ENCODE peak calls at places on chromosomes 7 and 10, in nine cellular contexts. One of them, this sample, is unnamed.

GRCh38 chr7:73350311-73351068 is 22.5 kb downstream of the FKBP6 start:
- DNase-seq in cardiac septum: no peak
- DNase-seq in GM04504: no peak
- DNase-seq in activated T-helper 1 cell treated with Interleukin-2 at 50 U/mL for 16 hours: no peak
- DNase-seq in Kasumi-1: no peak
- DNase-seq in stimulated activated CD8-positive, alpha-beta memory T cell treated with anti-CD3 and anti-CD28 coated beads, Interleukin-15, amount 100 ng/mL, for 24 hours: no peak
- DNase-seq in stimulated activated CD4-positive, alpha-beta T cell treated with anti-CD3 and anti-CD28 coated beads, Interleukin-4, amount 100 ng/mL, for 48 hours: no peak
- DNase-seq in C1 segment of cervical spinal cord: no peak
- DNase-seq in NCI-H748 treated with DMSO at 0.1 percent for 48 hours: no peak
- DNase-seq in this sample: no peak

GRCh38 chr7:100483728-100484635 is at the start of gene NYAP1:
- DNase-seq in stimulated activated CD8-positive, alpha-beta memory T cell treated with anti-CD3 and anti-CD28 coated beads, Interleukin-15, amount 100 ng/mL, for 24 hours: no peak
- DNase-seq in GM04504: no peak
- DNase-seq in C1 segment of cervical spinal cord: peak; percentile 37
- DNase-seq in activated T-helper 1 cell treated with Interleukin-2 at 50 U/mL for 16 hours: peak; percentile 39
- DNase-seq in cardiac septum: no peak
- DNase-seq in NCI-H748 treated with DMSO at 0.1 percent for 48 hours: peak; percentile 42
- DNase-seq in Kasumi-1: peak; percentile 22
- DNase-seq in stimulated activated CD4-positive, alpha-beta T cell treated with anti-CD3 and anti-CD28 coated beads, Interleukin-4, amount 100 ng/mL, for 48 hours: no peak
- DNase-seq in this sample: peak; percentile 64

GRCh38 chr10:77441541-77442175 is 195.9 kb downstream of the KCNMA1 start:
- DNase-seq in GM04504: no peak
- DNase-seq in cardiac septum: no peak
- DNase-seq in activated T-helper 1 cell treated with Interleukin-2 at 50 U/mL for 16 hours: no peak
- DNase-seq in stimulated activated CD4-positive, alpha-beta T cell treated with anti-CD3 and anti-CD28 coated beads, Interleukin-4, amount 100 ng/mL, for 48 hours: no peak
- DNase-seq in stimulated activated CD8-positive, alpha-beta memory T cell treated with anti-CD3 and anti-CD28 coated beads, Interleukin-15, amount 100 ng/mL, for 24 hours: no peak
- DNase-seq in NCI-H748 treated with DMSO at 0.1 percent for 48 hours: no peak
- DNase-seq in C1 segment of cervical spinal cord: no peak
- DNase-seq in Kasumi-1: no peak
- DNase-seq in this sample: no peak

GRCh38 chr10:104123397-104123796 is 1.4 kb downstream of the SFR1 start:
- DNase-seq in GM04504: no peak
- DNase-seq in cardiac septum: no peak
- DNase-seq in Kasumi-1: peak; percentile 72
- DNase-seq in activated T-helper 1 cell treated with Interleukin-2 at 50 U/mL for 16 hours: no peak
- DNase-seq in C1 segment of cervical spinal cord: no peak
- DNase-seq in stimulated activated CD8-positive, alpha-beta memory T cell treated with anti-CD3 and anti-CD28 coated beads, Interleukin-15, amount 100 ng/mL, for 24 hours: no peak
- DNase-seq in NCI-H748 treated with DMSO at 0.1 percent for 48 hours: peak; percentile 0
- DNase-seq in stimulated activated CD4-positive, alpha-beta T cell treated with anti-CD3 and anti-CD28 coated beads, Interleukin-4, amount 100 ng/mL, for 48 hours: no peak
- DNase-seq in this sample: no peak

GRCh38 chr7:1060315-1061080 is 16.2 kb downstream of the GPR146 start:
- DNase-seq in activated T-helper 1 cell treated with Interleukin-2 at 50 U/mL for 16 hours: no peak
- DNase-seq in cardiac septum: no peak
- DNase-seq in stimulated activated CD8-positive, alpha-beta memory T cell treated with anti-CD3 and anti-CD28 coated beads, Interleukin-15, amount 100 ng/mL, for 24 hours: no peak
- DNase-seq in NCI-H748 treated with DMSO at 0.1 percent for 48 hours: no peak
- DNase-seq in GM04504: no peak
- DNase-seq in Kasumi-1: no peak
- DNase-seq in stimulated activated CD4-positive, alpha-beta T cell treated with anti-CD3 and anti-CD28 coated beads, Interleukin-4, amount 100 ng/mL, for 48 hours: no peak
- DNase-seq in C1 segment of cervical spinal cord: no peak
- DNase-seq in this sample: no peak

GRCh38 chr7:2043316-2044039 is 189.3 kb downstream of the MAD1L1 start:
- DNase-seq in stimulated activated CD4-positive, alpha-beta T cell treated with anti-CD3 and anti-CD28 coated beads, Interleukin-4, amount 100 ng/mL, for 48 hours: no peak
- DNase-seq in GM04504: no peak
- DNase-seq in activated T-helper 1 cell treated with Interleukin-2 at 50 U/mL for 16 hours: no peak
- DNase-seq in stimulated activated CD8-positive, alpha-beta memory T cell treated with anti-CD3 and anti-CD28 coated beads, Interleukin-15, amount 100 ng/mL, for 24 hours: no peak
- DNase-seq in cardiac septum: no peak
- DNase-seq in Kasumi-1: no peak
- DNase-seq in NCI-H748 treated with DMSO at 0.1 percent for 48 hours: no peak
- DNase-seq in C1 segment of cervical spinal cord: no peak
- DNase-seq in this sample: no peak

GRCh38 chr10:34789993-34790506 is 25.0 kb downstream of the PARD3 start:
- DNase-seq in NCI-H748 treated with DMSO at 0.1 percent for 48 hours: peak; percentile 49
- DNase-seq in stimulated activated CD8-positive, alpha-beta memory T cell treated with anti-CD3 and anti-CD28 coated beads, Interleukin-15, amount 100 ng/mL, for 24 hours: no peak
- DNase-seq in cardiac septum: no peak
- DNase-seq in C1 segment of cervical spinal cord: no peak
- DNase-seq in GM04504: no peak
- DNase-seq in activated T-helper 1 cell treated with Interleukin-2 at 50 U/mL for 16 hours: no peak
- DNase-seq in Kasumi-1: no peak
- DNase-seq in stimulated activated CD4-positive, alpha-beta T cell treated with anti-CD3 and anti-CD28 coated beads, Interleukin-4, amount 100 ng/mL, for 48 hours: no peak
- DNase-seq in this sample: no peak

GRCh38 chr7:55148571-55148970 is 129.8 kb downstream of the EGFR start:
- DNase-seq in cardiac septum: no peak
- DNase-seq in NCI-H748 treated with DMSO at 0.1 percent for 48 hours: no peak
- DNase-seq in Kasumi-1: no peak
- DNase-seq in C1 segment of cervical spinal cord: no peak
- DNase-seq in activated T-helper 1 cell treated with Interleukin-2 at 50 U/mL for 16 hours: no peak
- DNase-seq in stimulated activated CD8-positive, alpha-beta memory T cell treated with anti-CD3 and anti-CD28 coated beads, Interleukin-15, amount 100 ng/mL, for 24 hours: no peak
- DNase-seq in stimulated activated CD4-positive, alpha-beta T cell treated with anti-CD3 and anti-CD28 coated beads, Interleukin-4, amount 100 ng/mL, for 48 hours: no peak
- DNase-seq in GM04504: no peak
- DNase-seq in this sample: no peak

GRCh38 chr7:27442446-27442845 is 199.8 kb downstream of the EVX1 start:
- DNase-seq in C1 segment of cervical spinal cord: no peak
- DNase-seq in stimulated activated CD4-positive, alpha-beta T cell treated with anti-CD3 and anti-CD28 coated beads, Interleukin-4, amount 100 ng/mL, for 48 hours: no peak
- DNase-seq in cardiac septum: no peak
- DNase-seq in stimulated activated CD8-positive, alpha-beta memory T cell treated with anti-CD3 and anti-CD28 coated beads, Interleukin-15, amount 100 ng/mL, for 24 hours: no peak
- DNase-seq in GM04504: peak; percentile 28
- DNase-seq in Kasumi-1: no peak
- DNase-seq in activated T-helper 1 cell treated with Interleukin-2 at 50 U/mL for 16 hours: no peak
- DNase-seq in NCI-H748 treated with DMSO at 0.1 percent for 48 hours: no peak
- DNase-seq in this sample: no peak

GRCh38 chr7:20651960-20652544 is 36.6 kb downstream of the ABCB5 start:
- DNase-seq in activated T-helper 1 cell treated with Interleukin-2 at 50 U/mL for 16 hours: no peak
- DNase-seq in GM04504: peak; percentile 6
- DNase-seq in NCI-H748 treated with DMSO at 0.1 percent for 48 hours: no peak
- DNase-seq in stimulated activated CD8-positive, alpha-beta memory T cell treated with anti-CD3 and anti-CD28 coated beads, Interleukin-15, amount 100 ng/mL, for 24 hours: no peak
- DNase-seq in cardiac septum: no peak
- DNase-seq in Kasumi-1: peak; percentile 15
- DNase-seq in C1 segment of cervical spinal cord: no peak
- DNase-seq in stimulated activated CD4-positive, alpha-beta T cell treated with anti-CD3 and anti-CD28 coated beads, Interleukin-4, amount 100 ng/mL, for 48 hours: no peak
- DNase-seq in this sample: no peak

GRCh38 chr10:33819206-33819605 is 484.7 kb upstream of the NRP1 start:
- DNase-seq in stimulated activated CD4-positive, alpha-beta T cell treated with anti-CD3 and anti-CD28 coated beads, Interleukin-4, amount 100 ng/mL, for 48 hours: no peak
- DNase-seq in stimulated activated CD8-positive, alpha-beta memory T cell treated with anti-CD3 and anti-CD28 coated beads, Interleukin-15, amount 100 ng/mL, for 24 hours: no peak
- DNase-seq in activated T-helper 1 cell treated with Interleukin-2 at 50 U/mL for 16 hours: no peak
- DNase-seq in GM04504: peak; percentile 50
- DNase-seq in Kasumi-1: peak; percentile 39
- DNase-seq in C1 segment of cervical spinal cord: no peak
- DNase-seq in NCI-H748 treated with DMSO at 0.1 percent for 48 hours: no peak
- DNase-seq in cardiac septum: no peak
- DNase-seq in this sample: no peak

GRCh38 chr10:32190890-32191491 is 134.8 kb upstream of the KIF5B start:
- DNase-seq in stimulated activated CD8-positive, alpha-beta memory T cell treated with anti-CD3 and anti-CD28 coated beads, Interleukin-15, amount 100 ng/mL, for 24 hours: no peak
- DNase-seq in GM04504: no peak
- DNase-seq in Kasumi-1: peak; percentile 95
- DNase-seq in activated T-helper 1 cell treated with Interleukin-2 at 50 U/mL for 16 hours: no peak
- DNase-seq in NCI-H748 treated with DMSO at 0.1 percent for 48 hours: no peak
- DNase-seq in stimulated activated CD4-positive, alpha-beta T cell treated with anti-CD3 and anti-CD28 coated beads, Interleukin-4, amount 100 ng/mL, for 48 hours: no peak
- DNase-seq in cardiac septum: no peak
- DNase-seq in C1 segment of cervical spinal cord: no peak
- DNase-seq in this sample: no peak

GRCh38 chr10:130621231-130621775 is 485.1 kb downstream of the GLRX3 start:
- DNase-seq in NCI-H748 treated with DMSO at 0.1 percent for 48 hours: no peak
- DNase-seq in stimulated activated CD4-positive, alpha-beta T cell treated with anti-CD3 and anti-CD28 coated beads, Interleukin-4, amount 100 ng/mL, for 48 hours: no peak
- DNase-seq in activated T-helper 1 cell treated with Interleukin-2 at 50 U/mL for 16 hours: no peak
- DNase-seq in cardiac septum: no peak
- DNase-seq in Kasumi-1: no peak
- DNase-seq in stimulated activated CD8-positive, alpha-beta memory T cell treated with anti-CD3 and anti-CD28 coated beads, Interleukin-15, amount 100 ng/mL, for 24 hours: no peak
- DNase-seq in C1 segment of cervical spinal cord: no peak
- DNase-seq in GM04504: no peak
- DNase-seq in this sample: no peak

GRCh38 chr10:79312601-79313187 is 34.6 kb upstream of the PPIF start:
- DNase-seq in Kasumi-1: no peak
- DNase-seq in GM04504: no peak
- DNase-seq in stimulated activated CD8-positive, alpha-beta memory T cell treated with anti-CD3 and anti-CD28 coated beads, Interleukin-15, amount 100 ng/mL, for 24 hours: no peak
- DNase-seq in stimulated activated CD4-positive, alpha-beta T cell treated with anti-CD3 and anti-CD28 coated beads, Interleukin-4, amount 100 ng/mL, for 48 hours: no peak
- DNase-seq in C1 segment of cervical spinal cord: no peak
- DNase-seq in cardiac septum: no peak
- DNase-seq in activated T-helper 1 cell treated with Interleukin-2 at 50 U/mL for 16 hours: no peak
- DNase-seq in NCI-H748 treated with DMSO at 0.1 percent for 48 hours: no peak
- DNase-seq in this sample: no peak

GRCh38 chr10:5595591-5596590 is 70.5 kb downstream of the ASB13 start:
- DNase-seq in C1 segment of cervical spinal cord: no peak
- DNase-seq in Kasumi-1: no peak
- DNase-seq in stimulated activated CD4-positive, alpha-beta T cell treated with anti-CD3 and anti-CD28 coated beads, Interleukin-4, amount 100 ng/mL, for 48 hours: no peak
- DNase-seq in activated T-helper 1 cell treated with Interleukin-2 at 50 U/mL for 16 hours: no peak
- DNase-seq in cardiac septum: no peak
- DNase-seq in stimulated activated CD8-positive, alpha-beta memory T cell treated with anti-CD3 and anti-CD28 coated beads, Interleukin-15, amount 100 ng/mL, for 24 hours: no peak
- DNase-seq in NCI-H748 treated with DMSO at 0.1 percent for 48 hours: no peak
- DNase-seq in GM04504: peak; percentile 76
- DNase-seq in this sample: no peak

GRCh38 chr7:141272417-141272816 is 198.6 kb downstream of the TMEM178B start:
- DNase-seq in stimulated activated CD8-positive, alpha-beta memory T cell treated with anti-CD3 and anti-CD28 coated beads, Interleukin-15, amount 100 ng/mL, for 24 hours: no peak
- DNase-seq in stimulated activated CD4-positive, alpha-beta T cell treated with anti-CD3 and anti-CD28 coated beads, Interleukin-4, amount 100 ng/mL, for 48 hours: no peak
- DNase-seq in cardiac septum: no peak
- DNase-seq in C1 segment of cervical spinal cord: no peak
- DNase-seq in NCI-H748 treated with DMSO at 0.1 percent for 48 hours: no peak
- DNase-seq in Kasumi-1: no peak
- DNase-seq in GM04504: no peak
- DNase-seq in activated T-helper 1 cell treated with Interleukin-2 at 50 U/mL for 16 hours: no peak
- DNase-seq in this sample: no peak

GRCh38 chr10:126380352-126381076 is 7.8 kb downstream of the ADAM12 start:
- DNase-seq in stimulated activated CD4-positive, alpha-beta T cell treated with anti-CD3 and anti-CD28 coated beads, Interleukin-4, amount 100 ng/mL, for 48 hours: no peak
- DNase-seq in GM04504: no peak
- DNase-seq in cardiac septum: no peak
- DNase-seq in NCI-H748 treated with DMSO at 0.1 percent for 48 hours: no peak
- DNase-seq in C1 segment of cervical spinal cord: no peak
- DNase-seq in activated T-helper 1 cell treated with Interleukin-2 at 50 U/mL for 16 hours: no peak
- DNase-seq in stimulated activated CD8-positive, alpha-beta memory T cell treated with anti-CD3 and anti-CD28 coated beads, Interleukin-15, amount 100 ng/mL, for 24 hours: no peak
- DNase-seq in Kasumi-1: no peak
- DNase-seq in this sample: no peak